ENCODE peak calls at places on chromosomes 16 and 17, in nine cellular contexts. One of them, this sample, is unnamed.

GRCh38 chr16:68353366-68353765 is 42.5 kb downstream of the PRMT7 start:
- DNase-seq in ovary: peak
- DNase-seq in AG10803: no peak
- DNase-seq in AG09309: no peak
- DNase-seq in uterus: no peak
- DNase-seq in breast epithelium: no peak
- DNase-seq in Peyer's patch: peak
- DNase-seq in mammary epithelial cell: no peak
- DNase-seq in CD4-positive, alpha-beta memory T cell: no peak
- DNase-seq in this sample: no peak

GRCh38 chr17:81831957-81832607 is 1.0 kb downstream of the MCRIP1 start:
- DNase-seq in uterus: no peak
- DNase-seq in breast epithelium: no peak
- DNase-seq in Peyer's patch: no peak
- DNase-seq in mammary epithelial cell: peak
- DNase-seq in AG10803: peak
- DNase-seq in CD4-positive, alpha-beta memory T cell: peak
- DNase-seq in AG09309: no peak
- DNase-seq in ovary: no peak
- DNase-seq in this sample: no peak

GRCh38 chr16:85988723-85989313 is 89.9 kb downstream of the IRF8 start:
- DNase-seq in ovary: no peak
- DNase-seq in AG10803: no peak
- DNase-seq in AG09309: no peak
- DNase-seq in Peyer's patch: no peak
- DNase-seq in CD4-positive, alpha-beta memory T cell: no peak
- DNase-seq in uterus: no peak
- DNase-seq in mammary epithelial cell: no peak
- DNase-seq in breast epithelium: no peak
- DNase-seq in this sample: no peak

GRCh38 chr17:69967910-69968411 is 107.1 kb upstream of the KCNJ16 start:
- DNase-seq in uterus: no peak
- DNase-seq in AG10803: peak
- DNase-seq in AG09309: peak
- DNase-seq in mammary epithelial cell: peak
- DNase-seq in ovary: no peak
- DNase-seq in Peyer's patch: no peak
- DNase-seq in breast epithelium: no peak
- DNase-seq in CD4-positive, alpha-beta memory T cell: no peak
- DNase-seq in this sample: peak

GRCh38 chr17:44200478-44201155 is 933 bp upstream of the ATXN7L3 start:
- DNase-seq in uterus: no peak
- DNase-seq in CD4-positive, alpha-beta memory T cell: no peak
- DNase-seq in mammary epithelial cell: no peak
- DNase-seq in AG10803: no peak
- DNase-seq in ovary: no peak
- DNase-seq in AG09309: no peak
- DNase-seq in Peyer's patch: no peak
- DNase-seq in breast epithelium: peak
- DNase-seq in this sample: no peak

GRCh38 chr17:77602883-77603640 is 355.4 kb upstream of the TNRC6C start:
- DNase-seq in CD4-positive, alpha-beta memory T cell: no peak
- DNase-seq in uterus: no peak
- DNase-seq in AG09309: no peak
- DNase-seq in AG10803: no peak
- DNase-seq in breast epithelium: no peak
- DNase-seq in Peyer's patch: no peak
- DNase-seq in ovary: no peak
- DNase-seq in mammary epithelial cell: no peak
- DNase-seq in this sample: no peak

GRCh38 chr17:79135011-79135410 is 60.4 kb downstream of the ENGASE start:
- DNase-seq in uterus: no peak
- DNase-seq in CD4-positive, alpha-beta memory T cell: no peak
- DNase-seq in AG10803: no peak
- DNase-seq in AG09309: no peak
- DNase-seq in breast epithelium: no peak
- DNase-seq in mammary epithelial cell: no peak
- DNase-seq in ovary: no peak
- DNase-seq in Peyer's patch: no peak
- DNase-seq in this sample: no peak

GRCh38 chr17:46108120-46108519 is 85.1 kb downstream of the KANSL1 start:
- DNase-seq in breast epithelium: no peak
- DNase-seq in AG09309: no peak
- DNase-seq in AG10803: no peak
- DNase-seq in ovary: no peak
- DNase-seq in Peyer's patch: no peak
- DNase-seq in mammary epithelial cell: no peak
- DNase-seq in uterus: no peak
- DNase-seq in CD4-positive, alpha-beta memory T cell: no peak
- DNase-seq in this sample: no peak

DNA sequence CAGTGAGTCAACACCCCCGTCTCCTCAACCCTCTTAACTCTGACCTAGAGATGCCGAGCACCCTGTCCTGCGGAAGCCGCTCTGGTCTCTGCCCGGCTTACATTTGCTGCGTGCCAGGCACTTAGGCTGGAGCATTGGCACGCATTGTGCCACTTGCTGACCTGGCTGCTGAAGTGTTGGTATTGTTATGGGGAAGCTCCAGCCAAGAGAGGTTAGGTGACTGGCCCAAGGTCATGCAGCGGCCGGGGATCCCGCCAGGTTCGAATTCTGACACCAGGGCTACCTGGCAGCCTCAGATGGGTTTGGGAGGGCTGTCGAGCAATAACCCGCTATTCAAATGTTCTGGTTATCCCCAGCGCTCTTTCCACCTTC is 5.0 kb upstream of the HSD17B1 start:
- DNase-seq in mammary epithelial cell: no peak
- DNase-seq in ovary: no peak
- DNase-seq in Peyer's patch: no peak
- DNase-seq in AG10803: no peak
- DNase-seq in AG09309: no peak
- DNase-seq in breast epithelium: no peak
- DNase-seq in CD4-positive, alpha-beta memory T cell: no peak
- DNase-seq in uterus: no peak
- DNase-seq in this sample: no peak
- H3K4me3 ChIP-seq in mammary epithelial cell: no peak
- H3K4me3 ChIP-seq in ovary: no peak
- H3K4me3 ChIP-seq in Peyer's patch: peak
- H3K4me3 ChIP-seq in AG10803: no peak
- H3K4me3 ChIP-seq in AG09309: no peak
- H3K4me3 ChIP-seq in breast epithelium: peak
- H3K4me3 ChIP-seq in CD4-positive, alpha-beta memory T cell: no peak
- H3K4me3 ChIP-seq in uterus: no peak
- H3K4me3 ChIP-seq in this sample: no peak

DNA sequence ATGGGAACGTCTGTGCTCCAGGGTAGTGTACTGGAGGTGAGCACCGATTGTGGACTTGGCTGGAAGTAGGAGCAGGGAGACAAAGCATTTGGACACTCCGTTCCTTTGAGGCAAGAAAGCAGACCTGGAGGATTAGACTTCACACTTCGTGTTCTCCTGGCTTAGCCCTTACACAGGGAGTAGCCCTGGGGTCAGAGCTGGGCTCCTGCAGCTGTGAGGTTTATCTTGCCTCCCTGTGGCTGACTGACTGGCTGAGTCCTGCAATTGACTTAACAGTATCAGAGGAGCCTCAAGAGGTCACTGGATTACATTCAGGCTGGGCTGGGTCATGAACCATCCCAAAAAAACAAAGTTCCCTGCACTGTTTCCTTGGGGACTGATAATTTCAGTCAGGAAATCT is 37.1 kb downstream of the MPRIP start:
- DNase-seq in mammary epithelial cell: no peak
- DNase-seq in AG10803: no peak
- DNase-seq in CD4-positive, alpha-beta memory T cell: no peak
- DNase-seq in Peyer's patch: peak
- DNase-seq in breast epithelium: peak
- DNase-seq in ovary: no peak
- DNase-seq in AG09309: no peak
- DNase-seq in uterus: no peak
- DNase-seq in this sample: no peak
- H3K4me3 ChIP-seq in mammary epithelial cell: no peak
- H3K4me3 ChIP-seq in AG10803: no peak
- H3K4me3 ChIP-seq in CD4-positive, alpha-beta memory T cell: no peak
- H3K4me3 ChIP-seq in Peyer's patch: no peak
- H3K4me3 ChIP-seq in breast epithelium: no peak
- H3K4me3 ChIP-seq in ovary: no peak
- H3K4me3 ChIP-seq in AG09309: no peak
- H3K4me3 ChIP-seq in uterus: no peak
- H3K4me3 ChIP-seq in this sample: no peak

GRCh38 chr17:30377574-30377973 is 1.2 kb upstream of the CPD start:
- DNase-seq in breast epithelium: no peak
- DNase-seq in Peyer's patch: no peak
- DNase-seq in AG09309: no peak
- DNase-seq in ovary: no peak
- DNase-seq in CD4-positive, alpha-beta memory T cell: no peak
- DNase-seq in AG10803: no peak
- DNase-seq in mammary epithelial cell: no peak
- DNase-seq in uterus: no peak
- DNase-seq in this sample: peak
- H3K4me3 ChIP-seq in breast epithelium: no peak
- H3K4me3 ChIP-seq in Peyer's patch: no peak
- H3K4me3 ChIP-seq in AG09309: no peak
- H3K4me3 ChIP-seq in ovary: no peak
- H3K4me3 ChIP-seq in CD4-positive, alpha-beta memory T cell: peak
- H3K4me3 ChIP-seq in AG10803: no peak
- H3K4me3 ChIP-seq in mammary epithelial cell: no peak
- H3K4me3 ChIP-seq in uterus: no peak
- H3K4me3 ChIP-seq in this sample: no peak

GRCh38 chr17:40191237-40192208 is 14.3 kb downstream of the RAPGEFL1 start:
- DNase-seq in ovary: peak
- DNase-seq in Peyer's patch: peak
- DNase-seq in AG09309: no peak
- DNase-seq in uterus: peak
- DNase-seq in breast epithelium: peak
- DNase-seq in CD4-positive, alpha-beta memory T cell: peak
- DNase-seq in AG10803: peak
- DNase-seq in mammary epithelial cell: peak
- DNase-seq in this sample: peak

GRCh38 chr17:40188694-40189093 is 11.4 kb downstream of the RAPGEFL1 start:
- DNase-seq in CD4-positive, alpha-beta memory T cell: no peak
- DNase-seq in breast epithelium: no peak
- DNase-seq in AG09309: no peak
- DNase-seq in AG10803: no peak
- DNase-seq in mammary epithelial cell: no peak
- DNase-seq in uterus: no peak
- DNase-seq in ovary: no peak
- DNase-seq in Peyer's patch: no peak
- DNase-seq in this sample: no peak

GRCh38 chr17:40187238-40187637 is 10.0 kb downstream of the RAPGEFL1 start:
- DNase-seq in CD4-positive, alpha-beta memory T cell: no peak
- DNase-seq in AG10803: no peak
- DNase-seq in AG09309: no peak
- DNase-seq in uterus: no peak
- DNase-seq in breast epithelium: no peak
- DNase-seq in ovary: no peak
- DNase-seq in Peyer's patch: no peak
- DNase-seq in mammary epithelial cell: no peak
- DNase-seq in this sample: no peak

GRCh38 chr17:40192961-40193360 is 15.7 kb downstream of the RAPGEFL1 start:
- DNase-seq in CD4-positive, alpha-beta memory T cell: no peak
- DNase-seq in breast epithelium: no peak
- DNase-seq in Peyer's patch: no peak
- DNase-seq in ovary: no peak
- DNase-seq in AG09309: no peak
- DNase-seq in mammary epithelial cell: no peak
- DNase-seq in AG10803: no peak
- DNase-seq in uterus: no peak
- DNase-seq in this sample: no peak

GRCh38 chr17:40190197-40191021 is 13.1 kb downstream of the RAPGEFL1 start:
- DNase-seq in uterus: no peak
- DNase-seq in CD4-positive, alpha-beta memory T cell: no peak
- DNase-seq in ovary: no peak
- DNase-seq in Peyer's patch: no peak
- DNase-seq in breast epithelium: no peak
- DNase-seq in AG09309: no peak
- DNase-seq in AG10803: no peak
- DNase-seq in mammary epithelial cell: no peak
- DNase-seq in this sample: no peak
- H3K4me3 ChIP-seq in uterus: no peak
- H3K4me3 ChIP-seq in CD4-positive, alpha-beta memory T cell: no peak
- H3K4me3 ChIP-seq in ovary: peak
- H3K4me3 ChIP-seq in Peyer's patch: peak
- H3K4me3 ChIP-seq in breast epithelium: peak
- H3K4me3 ChIP-seq in AG09309: no peak
- H3K4me3 ChIP-seq in AG10803: peak
- H3K4me3 ChIP-seq in mammary epithelial cell: no peak
- H3K4me3 ChIP-seq in this sample: no peak

DNA sequence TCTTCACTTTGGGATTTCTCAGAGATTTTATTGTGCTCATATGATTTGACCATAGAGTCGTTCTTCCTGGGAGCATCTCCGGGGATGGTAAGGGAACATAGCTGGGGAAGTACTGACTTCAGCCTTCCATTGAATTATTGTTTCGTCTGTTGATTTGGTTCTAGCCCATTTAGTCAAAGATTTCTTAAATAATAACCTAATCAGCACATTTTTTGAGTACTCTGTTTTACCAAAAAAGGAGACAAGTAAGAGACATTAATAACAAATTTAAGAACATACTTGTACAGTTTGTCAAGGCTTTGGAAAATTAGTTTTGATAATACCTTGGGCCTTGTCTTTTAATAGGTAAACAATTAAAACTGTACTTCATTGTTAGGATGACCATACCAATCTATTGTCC is 78.0 kb downstream of the CDRT15 start:
- DNase-seq in AG10803: no peak
- DNase-seq in breast epithelium: no peak
- DNase-seq in uterus: no peak
- DNase-seq in mammary epithelial cell: no peak
- DNase-seq in Peyer's patch: no peak
- DNase-seq in CD4-positive, alpha-beta memory T cell: no peak
- DNase-seq in AG09309: no peak
- DNase-seq in ovary: no peak
- DNase-seq in this sample: no peak
- H3K4me3 ChIP-seq in AG10803: no peak
- H3K4me3 ChIP-seq in breast epithelium: no peak
- H3K4me3 ChIP-seq in uterus: no peak
- H3K4me3 ChIP-seq in mammary epithelial cell: no peak
- H3K4me3 ChIP-seq in Peyer's patch: no peak
- H3K4me3 ChIP-seq in CD4-positive, alpha-beta memory T cell: no peak
- H3K4me3 ChIP-seq in AG09309: no peak
- H3K4me3 ChIP-seq in ovary: no peak
- H3K4me3 ChIP-seq in this sample: no peak

This sample was measured in fibroblast of pulmonary artery.